ENCODE peak calls at places on chromosomes 2 and 18, in nine cellular contexts. G is gastrocnemius medialis; W is CD8-positive, alpha-beta T cell; N is pancreas; F is right lobe of liver; D is MM.1S; K is fibroblast of lung; R is ovary; M is body of pancreas. T is an unnamed sample. For H3K9me3, the result is how much of the 10 kb centered on the place peaks cover.

GRCh38 chr2:2698182-2699116 is 367.4 kb upstream of the MYT1L start:
- DNase-seq in G (no peak), W (no peak), N (no peak), F (no peak), D (no peak), K (no peak), R (no peak), M (no peak), T (no peak)

GRCh38 chr2:9800975-9801723 is 42.1 kb upstream of the TAF1B start:
- DNase-seq in G (peak), W (no peak), N (peak), F (no peak), D (no peak), K (peak), R (no peak), M (no peak), T (peak)

GRCh38 chr2:216031960-216032689 is 18.8 kb upstream of the MREG start:
- DNase-seq in G (no peak), W (no peak), N (no peak), F (no peak), D (no peak), K (peak), R (no peak), M (no peak), T (no peak)

GRCh38 chr18:54162431-54162830 is 62.0 kb downstream of the MBD2 start:
- DNase-seq in G (no peak), W (no peak), N (no peak), F (no peak), D (no peak), K (peak), R (no peak), M (no peak), T (no peak)

GRCh38 chr2:11669454-11670291 is at the start of gene NTSR2:
- DNase-seq in G (peak), W (no peak), N (peak), F (no peak), D (no peak), K (peak), R (peak), M (peak), T (no peak)

GRCh38 chr2:222864296-222864695 is 3.5 kb downstream of the ACSL3 start:
- DNase-seq in G (no peak), W (no peak), N (no peak), F (no peak), D (no peak), K (peak), R (no peak), M (no peak), T (no peak)

GRCh38 chr2:9392895-9393757 is 30.2 kb downstream of the ITGB1BP1 start:
- DNase-seq in G (no peak), W (no peak), N (no peak), F (no peak), D (no peak), K (no peak), R (peak), M (no peak), T (no peak)

GRCh38 chr18:28571929-28572328 is 395.0 kb upstream of the CDH2 start:
- DNase-seq in G (no peak), W (no peak), N (no peak), F (no peak), D (no peak), K (no peak), R (no peak), M (no peak), T (no peak)

GRCh38 chr2:31406593-31407385 is 7.8 kb downstream of the XDH start:
- DNase-seq in G (no peak), W (no peak), N (no peak), F (peak), D (no peak), K (no peak), R (no peak), M (no peak), T (no peak)

GRCh38 chr18:25648724-25649260 is 296.8 kb upstream of the ZNF521 start:
- DNase-seq in G (no peak), W (no peak), N (no peak), F (no peak), D (no peak), K (peak), R (no peak), M (no peak), T (no peak)

GRCh38 chr2:27973592-27973991 is 83.1 kb downstream of the BABAM2 start:
- DNase-seq in G (no peak), W (no peak), N (no peak), F (no peak), D (no peak), K (peak), R (no peak), M (no peak), T (no peak)

GRCh38 chr2:127525692-127526141 is 572 bp downstream of the IWS1 start:
- DNase-seq in G (no peak), W (no peak), N (no peak), F (no peak), D (peak), K (peak), R (no peak), M (no peak), T (no peak)

GRCh38 chr2:181077128-181077709 is 96.8 kb downstream of the UBE2E3 start:
- DNase-seq in G (no peak), W (no peak), N (no peak), F (no peak), D (peak), K (peak), R (no peak), M (no peak), T (no peak)

GRCh38 chr2:72149556-72150156 is 2.0 kb upstream of the CYP26B1 start:
- DNase-seq in G (no peak), W (no peak), N (peak), F (peak), D (no peak), K (peak), R (peak), M (peak), T (no peak)

GRCh38 chr18:79687806-79688205 is 8.2 kb downstream of the CTDP1 start:
- DNase-seq in G (no peak), W (no peak), N (peak), F (no peak), D (no peak), K (peak), R (no peak), M (peak), T (no peak)

GRCh38 chr18:72867721-72868665 is at the start of gene NETO1:
- DNase-seq in G (no peak), W (no peak), N (peak), F (no peak), D (no peak), K (peak), R (no peak), M (no peak), T (no peak)

GRCh38 chr2:101803128-101803527 is 105.6 kb downstream of the MAP4K4 start:
- DNase-seq in G (no peak), W (no peak), N (no peak), F (no peak), D (no peak), K (peak), R (no peak), M (no peak), T (no peak)

GRCh38 chr2:222964632-222965031 is 87.4 kb upstream of the KCNE4 start:
- DNase-seq in G (no peak), W (no peak), N (no peak), F (no peak), D (no peak), K (no peak), R (no peak), M (no peak), T (no peak)

GRCh38 chr2:220469201-220469600 is 841.8 kb downstream of the SLC4A3 start:
- DNase-seq in G (no peak), W (no peak), N (no peak), F (no peak), D (no peak), K (peak), R (no peak), M (no peak), T (no peak)

GRCh38 chr18:3528251-3528650 is 78.3 kb downstream of the TGIF1 start:
- DNase-seq in G (no peak), W (no peak), N (no peak), F (no peak), D (no peak), K (no peak), R (no peak), M (no peak), T (no peak)

GRCh38 chr2:177972782-177973181 is 99.8 kb downstream of the PDE11A start:
- DNase-seq in G (no peak), W (no peak), N (no peak), F (no peak), D (no peak), K (no peak), R (no peak), M (no peak), T (no peak)

GRCh38 chr2:127093648-127094210 is 13.2 kb downstream of the BIN1 start:
- DNase-seq in G (no peak), W (no peak), N (peak), F (no peak), D (no peak), K (no peak), R (no peak), M (no peak), T (no peak)

GRCh38 chr2:101948625-101949150 is 43.1 kb upstream of the IL1R2 start:
- DNase-seq in G (no peak), W (no peak), N (no peak), F (no peak), D (no peak), K (no peak), R (no peak), M (no peak), T (no peak)

DNA sequence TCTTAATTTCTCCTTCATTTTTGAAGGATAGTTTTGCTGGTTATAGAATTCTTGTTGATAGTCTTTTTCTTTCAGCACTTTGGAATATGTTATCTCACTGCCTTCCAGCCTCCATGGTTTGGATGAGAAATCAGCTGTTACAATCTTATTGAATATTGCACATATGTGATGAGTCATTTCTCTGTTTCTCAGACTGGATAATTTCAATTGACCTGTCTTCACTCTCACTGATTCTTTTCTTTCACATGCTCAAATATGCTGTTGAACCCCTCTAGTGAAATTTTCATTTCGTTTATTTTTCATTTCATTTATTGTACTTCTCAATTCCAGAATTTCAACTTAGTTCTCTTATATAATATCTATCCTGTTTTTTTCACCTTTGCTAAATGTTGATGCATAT is 22.2 kb downstream of the PDK1 start:
- DNase-seq in G (no peak), W (no peak), N (no peak), F (no peak), D (no peak), K (no peak), R (no peak), M (no peak), T (no peak)
- H3K9me3 ChIP-seq in G (under half), W (under half), N (under half), F (under half), D (under half), K (under half), R (under half), M (under half), T (under half)

GRCh38 chr18:35303610-35304009 is 13.6 kb upstream of the ZSCAN30 start:
- DNase-seq in G (no peak), W (no peak), N (no peak), F (no peak), D (no peak), K (no peak), R (no peak), M (no peak), T (no peak)
- H3K9me3 ChIP-seq in G (under half), W (half or more), N (under half), F (under half), D (under half), K (under half), R (half or more), M (under half), T (under half)

DNA sequence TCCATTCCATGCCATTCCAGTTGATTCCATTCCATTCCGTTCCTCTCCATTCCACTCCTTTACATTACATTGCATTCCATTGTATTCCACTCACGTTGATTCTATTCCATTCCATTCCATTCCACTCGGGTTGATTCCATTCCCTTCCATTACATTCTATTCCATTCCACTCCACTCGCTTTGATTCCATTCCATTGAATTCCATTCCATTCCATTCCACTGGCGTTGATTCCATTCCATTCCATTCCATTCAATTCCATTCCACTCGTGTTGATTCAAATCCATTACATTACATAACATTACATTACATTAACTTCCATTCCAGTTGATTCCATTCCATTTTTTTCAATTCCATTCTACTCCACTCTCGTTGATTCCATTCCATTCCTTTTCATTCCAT is 1142.8 kb downstream of the RPIA start:
- DNase-seq in G (no peak), W (no peak), N (no peak), F (no peak), D (no peak), K (no peak), R (no peak), M (no peak), T (no peak)
- H3K9me3 ChIP-seq in G (under half), W (under half), N (under half), F (under half), D (under half), K (under half), R (under half), M (under half), T (half or more)

DNA sequence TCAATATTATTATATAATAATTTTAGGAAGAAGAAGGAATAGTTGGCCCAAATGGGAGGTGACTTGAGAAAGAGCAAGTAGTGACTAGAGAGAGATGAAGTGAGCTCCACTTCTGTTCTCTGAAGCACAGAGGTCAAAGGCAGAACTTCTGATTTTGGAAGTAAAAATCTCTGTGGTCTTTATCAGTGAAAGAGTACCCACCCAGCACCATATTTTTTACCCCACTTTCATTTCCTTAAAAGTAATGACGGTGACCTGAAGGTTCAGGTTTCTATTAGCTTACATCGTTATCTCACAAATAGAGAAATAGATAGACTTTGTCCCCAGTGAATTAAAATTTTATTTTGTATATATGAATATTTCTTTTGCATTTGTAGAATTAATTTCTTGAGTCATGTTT is 95.3 kb downstream of the CDH7 start:
- DNase-seq in G (no peak), W (no peak), N (no peak), F (no peak), D (no peak), K (no peak), R (no peak), M (no peak), T (no peak)
- H3K9me3 ChIP-seq in G (under half), W (under half), N (under half), F (under half), D (under half), K (under half), R (under half), M (under half), T (under half)

DNA sequence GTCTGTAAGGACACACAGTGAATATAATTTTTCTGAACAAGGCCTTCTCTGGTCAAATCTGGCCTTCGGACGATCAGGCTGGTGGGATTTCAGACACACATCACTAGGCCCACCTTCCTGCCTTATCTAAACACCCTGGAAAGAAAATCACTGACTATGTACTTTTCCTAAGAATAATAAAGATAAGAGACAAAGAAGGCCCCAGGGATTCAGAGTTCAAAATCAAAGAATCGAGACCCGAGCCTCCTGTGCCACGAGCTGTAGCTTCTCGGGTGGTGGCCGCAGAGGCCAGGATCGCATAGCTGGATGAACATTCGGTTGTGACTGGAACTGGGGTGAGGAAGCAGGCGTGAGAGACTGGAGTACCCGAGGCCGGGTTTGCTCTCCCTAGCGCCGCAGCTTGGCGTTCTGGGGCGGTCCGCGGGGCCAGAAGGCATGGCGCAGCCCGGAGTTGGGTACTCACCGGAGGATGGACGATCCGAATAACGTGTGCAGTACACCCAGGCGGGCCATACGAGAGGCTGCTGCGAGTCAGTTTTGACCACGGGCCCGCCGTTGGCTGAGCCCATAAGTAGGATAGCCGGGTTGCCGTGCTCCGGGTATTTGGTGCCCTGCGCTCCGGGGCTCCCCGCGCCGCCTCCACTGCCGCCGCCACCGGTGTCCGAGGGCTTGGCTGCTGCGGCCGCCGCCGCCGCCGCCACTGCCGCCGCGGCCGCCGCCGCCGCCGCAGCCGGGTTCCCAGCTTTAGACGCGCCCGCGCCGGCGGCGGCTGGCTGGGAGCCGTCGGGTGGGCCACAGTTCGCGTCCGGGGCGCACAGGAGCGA is 1.4 kb downstream of the EN1 start:
- DNase-seq in G (no peak), W (no peak), N (no peak), F (no peak), D (no peak), K (no peak), R (no peak), M (no peak), T (no peak)
- H3K9me3 ChIP-seq in G (under half), W (under half), N (under half), F (under half), D (under half), K (under half), R (under half), M (under half), T (under half)

GRCh38 chr2:160437273-160437672 is 56.3 kb downstream of the RBMS1 start:
- DNase-seq in G (no peak), W (no peak), N (no peak), F (no peak), D (no peak), K (no peak), R (no peak), M (no peak), T (no peak)
- H3K9me3 ChIP-seq in G (under half), W (under half), N (under half), F (under half), D (under half), K (under half), R (under half), M (under half), T (under half)

DNA sequence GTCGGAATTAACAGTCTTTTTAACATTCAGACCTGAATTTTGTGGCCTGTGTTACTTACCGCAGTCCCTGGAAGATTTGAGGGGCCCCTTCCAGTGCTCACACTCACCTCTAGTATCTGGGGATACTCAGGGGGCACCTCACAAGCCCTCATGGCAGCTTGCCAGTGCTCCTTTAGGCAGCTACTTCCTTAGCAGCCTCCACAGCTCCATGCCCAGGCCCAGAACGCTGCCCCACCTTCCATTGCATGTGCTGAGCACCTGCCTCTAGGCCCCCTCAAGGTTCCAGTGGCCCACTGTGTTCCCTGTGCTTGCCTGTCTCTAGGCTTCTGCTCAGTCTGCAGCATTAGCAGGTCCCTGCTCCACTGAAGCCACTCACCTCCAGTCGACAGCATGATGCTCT is 30.0 kb upstream of the PLA2R1 start:
- DNase-seq in G (no peak), W (no peak), N (peak), F (no peak), D (no peak), K (no peak), R (no peak), M (no peak), T (no peak)
- H3K9me3 ChIP-seq in G (under half), W (under half), N (under half), F (under half), D (under half), K (under half), R (under half), M (under half), T (under half)

GRCh38 chr2:52340185-52340584 is 1308.3 kb upstream of the NRXN1 start:
- DNase-seq in G (no peak), W (no peak), N (no peak), F (no peak), D (no peak), K (peak), R (no peak), M (no peak), T (no peak)
- H3K9me3 ChIP-seq in G (under half), W (under half), N (under half), F (under half), D (under half), K (under half), R (under half), M (under half), T (under half)

T was measured in T-helper 17 cell.